ENCODE peak calls at places on chromosomes 12 and 14, in five cellular contexts. D is A673, M is Karpas-422, Z is right cardiac atrium, W is body of pancreas. T is an unnamed sample.
A peak's percentile ranks its signal among the peaks of the same experiment; 100 is the strongest.

GRCh38 chr14:85359505-85359904 is 170.4 kb upstream of the FLRT2 start:
- DNase-seq in W (no peak), Z (no peak), M (no peak), D (no peak), T (no peak)

GRCh38 chr12:20931894-20932293 is 121.4 kb downstream of the SLCO1B3 start:
- DNase-seq in Z (no peak), M (no peak), W (no peak), D (no peak), T (no peak)

GRCh38 chr12:43241971-43242370 is 310.0 kb downstream of the ADAMTS20 start:
- DNase-seq in W (no peak), Z (no peak), M (no peak), D (no peak), T (no peak)

GRCh38 chr12:132196038-132196872 is 52.0 kb downstream of the NOC4L start:
- DNase-seq in W (no peak), D (no peak), Z (peak; percentile 46), M (no peak), T (peak; percentile 49)

GRCh38 chr14:35435177-35435576 is 30.6 kb upstream of the NFKBIA start:
- DNase-seq in D (peak; percentile 15), M (no peak), Z (no peak), W (no peak), T (no peak)

GRCh38 chr14:79510659-79511058 is 700.6 kb downstream of the DIO2 start:
- DNase-seq in M (no peak), D (peak; percentile 66), W (no peak), Z (no peak), T (no peak)

GRCh38 chr14:69263364-69263763 is 3.4 kb downstream of the GALNT16 start:
- DNase-seq in W (peak; percentile 33), Z (peak; percentile 89), D (peak; percentile 84), M (peak; percentile 63), T (no peak)

GRCh38 chr12:124030510-124030909 is 57.5 kb downstream of the ZNF664 start:
- DNase-seq in Z (no peak), D (peak; percentile 27), M (no peak), W (no peak), T (no peak)

GRCh38 chr12:28535216-28535615 is 345.0 kb downstream of the CCDC91 start:
- DNase-seq in Z (no peak), W (no peak), D (peak; percentile 66), M (no peak), T (no peak)

GRCh38 chr12:25071366-25071765 is 122.5 kb upstream of the BCAT1 start:
- DNase-seq in Z (no peak), M (no peak), D (no peak), W (no peak), T (no peak)

GRCh38 chr12:96155181-96155580 is 39.0 kb upstream of the ELK3 start:
- DNase-seq in D (no peak), W (no peak), Z (no peak), M (no peak), T (no peak)

GRCh38 chr12:92503029-92503931 is 199.5 kb upstream of the PLEKHG7 start:
- DNase-seq in M (no peak), Z (peak; percentile 55), D (no peak), W (peak; percentile 42), T (peak; percentile 49)

GRCh38 chr12:27331299-27331926 is 1.2 kb upstream of the BMAL2 start:
- DNase-seq in M (no peak), W (no peak), D (peak; percentile 19), Z (no peak), T (peak; percentile 18)

GRCh38 chr12:82411561-82412230 is 53.4 kb downstream of the METTL25 start:
- DNase-seq in M (no peak), W (no peak), D (no peak), Z (no peak), T (no peak)

GRCh38 chr14:71142375-71143038 is 235.2 kb downstream of the PCNX1 start:
- DNase-seq in D (no peak), M (no peak), Z (no peak), W (no peak), T (peak; percentile 24)

GRCh38 chr12:6443361-6443983 is 1.3 kb upstream of the CD27 start:
- DNase-seq in W (no peak), D (no peak), M (peak; percentile 93), Z (no peak), T (no peak)

GRCh38 chr14:71105177-71105576 is 197.9 kb downstream of the PCNX1 start:
- DNase-seq in M (no peak), Z (no peak), W (no peak), D (no peak), T (no peak)

GRCh38 chr12:54287316-54288157 is 7.0 kb downstream of the HNRNPA1 start:
- DNase-seq in M (no peak), W (no peak), D (no peak), Z (no peak), T (peak; percentile 39)

GRCh38 chr12:6161124-6161882 is 36.8 kb upstream of the VWF start:
- DNase-seq in D (no peak), M (no peak), W (no peak), Z (peak; percentile 84), T (no peak)

GRCh38 chr12:67509987-67510386 is 138.6 kb upstream of the DYRK2 start:
- DNase-seq in Z (no peak), W (no peak), D (no peak), M (no peak), T (peak; percentile 80)

GRCh38 chr12:104164635-104165034 is 26.6 kb upstream of the NFYB start:
- DNase-seq in M (no peak), Z (peak; percentile 68), W (no peak), D (no peak), T (no peak)

GRCh38 chr14:21723431-21724045 is 49.9 kb upstream of the OR4E1 start:
- DNase-seq in Z (no peak), M (peak; percentile 87), D (peak; percentile 97), W (no peak), T (peak; percentile 5)

GRCh38 chr12:124852329-124852831 is 11.3 kb downstream of the SCARB1 start:
- DNase-seq in M (no peak), D (no peak), W (peak; percentile 38), Z (peak; percentile 88), T (peak; percentile 91)

GRCh38 chr14:103502877-103503276 is 19.8 kb downstream of the CKB start:
- DNase-seq in D (no peak), M (no peak), Z (no peak), W (no peak), T (no peak)

GRCh38 chr14:105316968-105317498 is 2.5 kb downstream of the PACS2 start:
- DNase-seq in D (no peak), W (no peak), M (no peak), Z (peak; percentile 43), T (no peak)

GRCh38 chr14:103569436-103569835 is 6.7 kb downstream of the COA8 start:
- DNase-seq in D (no peak), M (no peak), Z (no peak), W (no peak), T (no peak)

DNA sequence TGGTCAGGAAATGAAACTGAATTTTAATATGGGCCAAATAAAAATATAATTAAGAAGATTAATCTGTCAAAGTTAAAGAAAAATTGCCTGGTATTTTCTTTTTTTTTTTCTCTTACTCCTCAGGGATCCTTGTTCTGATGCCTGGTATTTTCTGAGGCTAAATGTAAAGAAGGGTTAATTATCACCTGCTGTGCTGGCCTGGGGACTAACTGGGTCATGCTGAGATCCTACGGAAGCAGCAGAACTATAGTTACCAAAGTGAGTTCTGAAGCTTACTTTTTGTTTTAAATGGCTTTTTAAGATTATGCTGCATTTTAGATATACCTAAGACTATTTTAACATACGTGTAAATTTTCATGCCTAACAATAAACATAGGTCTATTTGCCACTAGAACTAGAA is 23.3 kb downstream of the ZC2HC1C start:
- DNase-seq in W (no peak), M (no peak), Z (no peak), D (no peak), T (no peak)
- H3K4me1 ChIP-seq in W (no peaks in the 10 kb centered on the region), M (no peaks in the 10 kb centered on the region), Z (no peaks in the 10 kb centered on the region), D (no peaks in the 10 kb centered on the region), T (no peaks in the 10 kb centered on the region)

GRCh38 chr14:99989032-99989431 is 76.2 kb upstream of the EVL start:
- DNase-seq in Z (no peak), W (no peak), D (no peak), M (no peak), T (no peak)
- H3K27ac ChIP-seq in Z (no peak overlapping the region), W (no peak overlapping the region), D (no peak overlapping the region), M (no peak overlapping the region), T (no peak overlapping the region)

DNA sequence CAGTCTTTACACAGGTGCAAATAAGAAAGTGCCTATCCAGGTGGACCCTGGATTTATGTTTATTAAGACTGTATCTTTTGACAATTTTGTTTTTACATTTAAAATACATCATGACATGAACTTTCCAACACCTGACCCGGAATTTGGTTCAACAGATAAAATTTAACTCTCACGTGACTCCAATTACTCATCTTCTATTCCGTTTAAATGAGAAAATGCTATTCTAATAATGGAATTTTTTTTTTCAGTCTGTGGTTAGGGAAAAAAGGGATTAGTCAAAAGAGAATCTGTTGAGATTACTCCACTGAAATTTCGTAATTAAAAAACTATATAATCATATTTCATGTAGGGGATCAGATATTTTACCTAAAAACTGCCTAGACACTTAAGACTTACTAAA is 11.1 kb downstream of the VPS37B start:
- DNase-seq in M (no peak), Z (no peak), D (no peak), W (no peak), T (no peak)
- H3K4me1 ChIP-seq in M (peaks cover 12% of the 10 kb centered on the region), Z (peaks cover 25% of the 10 kb centered on the region), D (peaks cover 54% of the 10 kb centered on the region), W (peaks cover 68% of the 10 kb centered on the region), T (peaks cover 49% of the 10 kb centered on the region)

GRCh38 chr14:74302634-74303569 is at the start of gene ABCD4:
- DNase-seq in W (peak; percentile 93), D (peak; percentile 95), Z (peak; percentile 98), M (peak; percentile 98), T (peak; percentile 96)

GRCh38 chr14:74299061-74299545 is 3.6 kb downstream of the ABCD4 start:
- DNase-seq in Z (peak; percentile 52), D (peak; percentile 72), M (no peak), W (no peak), T (no peak)

GRCh38 chr14:74301594-74302159 is 1.1 kb downstream of the ABCD4 start:
- DNase-seq in M (no peak), W (no peak), D (no peak), Z (no peak), T (peak; percentile 41)

GRCh38 chr14:74302160-74302628 is 540 bp downstream of the ABCD4 start:
- DNase-seq in D (peak; percentile 70), M (peak; percentile 85), Z (no peak), W (no peak), T (no peak)
- H3K27ac ChIP-seq in D (peak overlapping the region; percentile 81), M (peak overlapping the region; percentile 37), Z (peak overlapping the region; percentile 94), W (peak overlapping the region; percentile 80), T (peak overlapping the region; percentile 90)

DNA sequence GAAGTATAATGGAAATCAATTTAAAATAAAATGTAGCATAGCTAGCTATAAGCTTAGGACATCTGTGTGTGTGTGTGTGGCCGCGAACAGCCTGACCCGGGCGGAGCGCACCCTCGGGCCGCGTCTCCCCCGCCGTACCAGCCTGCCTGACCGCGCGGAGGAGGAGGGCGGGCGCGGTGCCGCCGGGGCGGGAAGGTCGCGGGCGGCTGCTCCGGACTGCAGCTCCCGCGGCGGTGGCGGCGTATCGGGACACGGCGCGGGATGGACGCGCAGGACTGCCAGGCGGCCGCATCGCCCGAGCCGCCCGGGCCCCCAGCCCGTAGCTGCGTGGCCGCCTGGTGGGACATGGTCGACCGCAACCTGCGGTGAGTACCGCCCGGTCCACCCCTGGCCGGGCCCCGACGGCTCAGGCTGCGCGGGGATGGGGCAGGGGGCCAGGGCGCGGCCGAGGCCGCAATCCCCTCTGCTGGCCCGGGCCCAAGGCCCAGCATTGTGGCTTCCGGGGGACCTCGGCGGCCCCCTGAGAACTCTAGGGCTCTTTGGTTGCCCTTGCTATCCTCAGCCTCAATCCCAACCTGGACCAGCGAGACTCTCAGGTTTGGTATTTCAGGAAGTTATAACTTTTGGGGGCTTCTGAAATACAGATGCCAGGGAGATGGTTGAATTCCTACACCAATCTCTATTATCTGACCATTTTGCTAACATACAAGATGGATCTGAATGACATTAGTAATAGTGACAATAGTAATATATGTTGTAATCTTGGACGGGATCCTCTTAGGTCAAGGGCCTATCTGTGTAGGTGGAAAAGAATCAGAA is at the start of gene ABHD12B:
- DNase-seq in Z (peak; percentile 55), D (no peak), W (no peak), M (no peak), T (no peak)
- H3K4me1 ChIP-seq in Z (no peaks in the 10 kb centered on the region), D (no peaks in the 10 kb centered on the region), W (peaks cover 6% of the 10 kb centered on the region), M (peaks cover 5% of the 10 kb centered on the region), T (peaks cover 2% of the 10 kb centered on the region)